ENCODE peak calls at places on chromosomes 3 and 15, in six cellular contexts. One of them, this sample, is unnamed.
A peak's percentile ranks its signal among the peaks of the same experiment; 100 is the strongest.

GRCh38 chr15:58309993-58310928 is 121.5 kb upstream of the LIPC start:
- DNase-seq in right lobe of liver: peak; percentile 74
- DNase-seq in sigmoid colon: peak; percentile 67
- DNase-seq in endothelial cell of umbilical vein: no peak
- DNase-seq in A549: no peak
- DNase-seq in transverse colon: no peak
- DNase-seq in this sample: no peak

GRCh38 chr3:46209751-46210470 is 1.8 kb upstream of the CCR1 start:
- DNase-seq in right lobe of liver: no peak
- DNase-seq in sigmoid colon: no peak
- DNase-seq in endothelial cell of umbilical vein: no peak
- DNase-seq in A549: no peak
- DNase-seq in transverse colon: no peak
- DNase-seq in this sample: no peak

GRCh38 chr3:58837141-58837862 is 170.7 kb upstream of the FAM3D start:
- DNase-seq in right lobe of liver: no peak
- DNase-seq in sigmoid colon: no peak
- DNase-seq in endothelial cell of umbilical vein: no peak
- DNase-seq in A549: no peak
- DNase-seq in transverse colon: no peak
- DNase-seq in this sample: no peak

GRCh38 chr3:76656531-76657070 is 383.3 kb upstream of the ROBO2 start:
- DNase-seq in right lobe of liver: no peak
- DNase-seq in sigmoid colon: no peak
- DNase-seq in endothelial cell of umbilical vein: no peak
- DNase-seq in A549: no peak
- DNase-seq in transverse colon: no peak
- DNase-seq in this sample: no peak

GRCh38 chr3:52705688-52706686 is at the start of the genes GLT8D1 and SPCS1:
- DNase-seq in right lobe of liver: peak; percentile 90
- DNase-seq in sigmoid colon: peak; percentile 89
- DNase-seq in endothelial cell of umbilical vein: peak; percentile 90
- DNase-seq in A549: peak; percentile 71
- DNase-seq in transverse colon: peak; percentile 86
- DNase-seq in this sample: peak; percentile 83

GRCh38 chr3:62918752-62919151 is 43.5 kb upstream of the CADPS start:
- DNase-seq in right lobe of liver: no peak
- DNase-seq in sigmoid colon: no peak
- DNase-seq in endothelial cell of umbilical vein: no peak
- DNase-seq in A549: no peak
- DNase-seq in transverse colon: no peak
- DNase-seq in this sample: no peak

GRCh38 chr15:74520407-74520806 is 20.6 kb upstream of the ARID3B start:
- DNase-seq in right lobe of liver: no peak
- DNase-seq in sigmoid colon: no peak
- DNase-seq in endothelial cell of umbilical vein: no peak
- DNase-seq in A549: no peak
- DNase-seq in transverse colon: no peak
- DNase-seq in this sample: no peak

GRCh38 chr15:88940110-88940675 is 27.0 kb upstream of the MFGE8 start:
- DNase-seq in right lobe of liver: no peak
- DNase-seq in sigmoid colon: no peak
- DNase-seq in endothelial cell of umbilical vein: no peak
- DNase-seq in A549: no peak
- DNase-seq in transverse colon: no peak
- DNase-seq in this sample: no peak

GRCh38 chr3:159734681-159735080 is 254.0 kb upstream of the IL12A start:
- DNase-seq in right lobe of liver: no peak
- DNase-seq in sigmoid colon: no peak
- DNase-seq in endothelial cell of umbilical vein: peak; percentile 23
- DNase-seq in A549: no peak
- DNase-seq in transverse colon: no peak
- DNase-seq in this sample: no peak

GRCh38 chr15:52021128-52021671 is 2.2 kb downstream of the MAPK6 start:
- DNase-seq in right lobe of liver: no peak
- DNase-seq in sigmoid colon: peak; percentile 75
- DNase-seq in endothelial cell of umbilical vein: peak; percentile 85
- DNase-seq in A549: peak; percentile 86
- DNase-seq in transverse colon: peak; percentile 47
- DNase-seq in this sample: peak; percentile 66

GRCh38 chr3:180855364-180855763 is 57.1 kb upstream of the FXR1 start:
- DNase-seq in right lobe of liver: no peak
- DNase-seq in sigmoid colon: no peak
- DNase-seq in endothelial cell of umbilical vein: peak; percentile 19
- DNase-seq in A549: no peak
- DNase-seq in transverse colon: no peak
- DNase-seq in this sample: no peak

GRCh38 chr3:64488938-64489337 is 198.9 kb downstream of the ADAMTS9 start:
- DNase-seq in right lobe of liver: no peak
- DNase-seq in sigmoid colon: no peak
- DNase-seq in endothelial cell of umbilical vein: no peak
- DNase-seq in A549: no peak
- DNase-seq in transverse colon: no peak
- DNase-seq in this sample: no peak

GRCh38 chr15:56653787-56654186 is 79.5 kb downstream of the ZNF280D start:
- DNase-seq in right lobe of liver: peak; percentile 47
- DNase-seq in sigmoid colon: no peak
- DNase-seq in endothelial cell of umbilical vein: peak; percentile 74
- DNase-seq in A549: no peak
- DNase-seq in transverse colon: no peak
- DNase-seq in this sample: no peak

GRCh38 chr3:16523778-16524177 is 10.3 kb upstream of the RFTN1 start:
- DNase-seq in right lobe of liver: no peak
- DNase-seq in sigmoid colon: no peak
- DNase-seq in endothelial cell of umbilical vein: no peak
- DNase-seq in A549: no peak
- DNase-seq in transverse colon: no peak
- DNase-seq in this sample: no peak

GRCh38 chr3:16522820-16523219 is 9.3 kb upstream of the RFTN1 start:
- DNase-seq in right lobe of liver: no peak
- DNase-seq in sigmoid colon: no peak
- DNase-seq in endothelial cell of umbilical vein: no peak
- DNase-seq in A549: no peak
- DNase-seq in transverse colon: no peak
- DNase-seq in this sample: no peak

GRCh38 chr3:16524196-16524595 is 10.7 kb upstream of the RFTN1 start:
- DNase-seq in right lobe of liver: no peak
- DNase-seq in sigmoid colon: no peak
- DNase-seq in endothelial cell of umbilical vein: no peak
- DNase-seq in A549: no peak
- DNase-seq in transverse colon: no peak
- DNase-seq in this sample: no peak

GRCh38 chr3:16521580-16521941 is 8.1 kb upstream of the RFTN1 start:
- DNase-seq in right lobe of liver: no peak
- DNase-seq in sigmoid colon: no peak
- DNase-seq in endothelial cell of umbilical vein: no peak
- DNase-seq in A549: no peak
- DNase-seq in transverse colon: no peak
- DNase-seq in this sample: no peak

DNA sequence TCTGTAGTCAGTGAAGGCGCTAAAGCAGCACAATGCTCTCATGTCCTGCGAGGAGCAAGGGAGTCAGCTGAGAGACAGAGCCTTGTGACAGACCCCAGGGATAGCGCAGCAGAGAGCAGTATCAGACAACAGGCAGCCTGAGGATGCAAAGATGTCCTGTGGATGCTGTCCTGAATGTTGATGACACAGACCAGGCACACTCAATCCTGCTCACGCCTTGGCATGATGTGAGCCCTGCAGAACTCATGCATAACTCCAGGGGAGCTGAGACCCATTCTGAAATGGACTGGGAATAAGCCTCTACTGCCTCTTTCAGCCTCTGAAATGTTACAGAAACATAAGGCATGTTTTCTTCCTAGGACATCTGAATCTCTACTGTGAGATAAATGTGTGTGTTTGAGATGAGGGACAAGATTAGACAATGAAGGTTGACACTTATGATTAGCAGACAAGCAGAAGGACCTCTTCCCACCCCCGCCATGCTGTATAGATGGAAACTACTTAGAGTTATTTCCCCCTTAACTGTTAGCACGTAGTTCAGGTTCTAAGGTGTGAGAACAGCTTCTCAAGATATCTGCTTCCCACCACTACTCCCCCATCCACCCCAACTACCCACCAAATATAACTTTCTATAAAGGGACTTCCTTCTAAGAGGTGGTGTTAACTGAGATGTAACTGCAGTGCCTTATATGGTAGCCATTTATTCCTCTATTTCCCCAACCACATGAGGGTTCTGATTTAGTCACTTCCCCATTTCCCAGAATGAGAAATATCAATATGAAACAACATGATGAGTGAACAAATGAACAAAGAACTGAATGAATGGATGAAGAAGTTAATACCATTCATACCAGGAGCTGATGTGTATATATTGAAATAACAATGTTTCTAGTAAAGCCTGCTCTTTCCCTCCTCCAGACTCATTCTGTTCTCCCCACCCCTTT is 7.4 kb upstream of the RFTN1 start:
- DNase-seq in right lobe of liver: no peak
- DNase-seq in sigmoid colon: no peak
- DNase-seq in endothelial cell of umbilical vein: no peak
- DNase-seq in A549: no peak
- DNase-seq in transverse colon: no peak
- DNase-seq in this sample: no peak
- TF ChIP-seq POLR2A in right lobe of liver: no peak
- TF ChIP-seq POLR2A in sigmoid colon: no peak
- TF ChIP-seq POLR2A in endothelial cell of umbilical vein: no peak
- TF ChIP-seq POLR2A in A549: no peak
- TF ChIP-seq POLR2A in transverse colon: no peak
- TF ChIP-seq POLR2A in this sample: no peak

GRCh38 chr3:187739561-187740445 is 5.5 kb downstream of the BCL6 start:
- DNase-seq in right lobe of liver: peak; percentile 80
- DNase-seq in sigmoid colon: peak; percentile 98
- DNase-seq in endothelial cell of umbilical vein: peak; percentile 90
- DNase-seq in A549: peak; percentile 55
- DNase-seq in transverse colon: peak; percentile 83
- DNase-seq in this sample: no peak
- TF ChIP-seq POLR2A in right lobe of liver: peak; percentile 52
- TF ChIP-seq POLR2A in sigmoid colon: peak; percentile 13
- TF ChIP-seq POLR2A in endothelial cell of umbilical vein: no peak
- TF ChIP-seq POLR2A in A549: no peak
- TF ChIP-seq POLR2A in transverse colon: peak; percentile 43
- TF ChIP-seq POLR2A in this sample: no peak

DNA sequence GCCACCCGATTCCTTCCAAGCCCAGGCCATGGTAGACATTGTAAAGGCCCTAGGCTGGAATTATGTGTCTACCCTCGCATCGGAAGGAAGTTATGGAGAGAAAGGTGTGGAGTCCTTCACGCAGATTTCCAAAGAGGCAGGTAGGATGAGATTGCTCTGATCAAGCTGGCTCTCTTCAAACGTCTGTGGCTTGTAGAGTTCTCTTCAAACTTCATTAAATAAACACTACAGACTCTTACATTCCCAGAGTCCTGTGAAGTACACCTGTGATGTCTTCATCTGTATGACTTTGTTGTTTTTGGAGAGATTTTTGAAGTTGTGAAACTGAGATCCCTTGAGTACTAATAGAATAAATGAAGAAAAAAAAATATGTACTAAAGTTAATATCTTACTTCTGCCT is 285.6 kb downstream of the GRM7 start:
- DNase-seq in right lobe of liver: no peak
- DNase-seq in sigmoid colon: no peak
- DNase-seq in endothelial cell of umbilical vein: no peak
- DNase-seq in A549: no peak
- DNase-seq in transverse colon: no peak
- DNase-seq in this sample: no peak
- TF ChIP-seq POLR2A in right lobe of liver: no peak
- TF ChIP-seq POLR2A in sigmoid colon: no peak
- TF ChIP-seq POLR2A in endothelial cell of umbilical vein: no peak
- TF ChIP-seq POLR2A in A549: no peak
- TF ChIP-seq POLR2A in transverse colon: no peak
- TF ChIP-seq POLR2A in this sample: no peak

GRCh38 chr3:15097889-15098288 is 1.1 kb downstream of the RBSN start:
- DNase-seq in right lobe of liver: no peak
- DNase-seq in sigmoid colon: no peak
- DNase-seq in endothelial cell of umbilical vein: no peak
- DNase-seq in A549: no peak
- DNase-seq in transverse colon: no peak
- DNase-seq in this sample: no peak

GRCh38 chr3:15099364-15100098 is 583 bp upstream of the RBSN start:
- DNase-seq in right lobe of liver: no peak
- DNase-seq in sigmoid colon: no peak
- DNase-seq in endothelial cell of umbilical vein: no peak
- DNase-seq in A549: no peak
- DNase-seq in transverse colon: peak; percentile 17
- DNase-seq in this sample: no peak

GRCh38 chr3:15102256-15102655 is 3.3 kb upstream of the RBSN start:
- DNase-seq in right lobe of liver: peak; percentile 94
- DNase-seq in sigmoid colon: peak; percentile 95
- DNase-seq in endothelial cell of umbilical vein: no peak
- DNase-seq in A549: no peak
- DNase-seq in transverse colon: peak; percentile 73
- DNase-seq in this sample: peak; percentile 32

GRCh38 chr3:15096026-15096425 is 2.9 kb downstream of the RBSN start:
- DNase-seq in right lobe of liver: no peak
- DNase-seq in sigmoid colon: no peak
- DNase-seq in endothelial cell of umbilical vein: no peak
- DNase-seq in A549: no peak
- DNase-seq in transverse colon: no peak
- DNase-seq in this sample: no peak

DNA sequence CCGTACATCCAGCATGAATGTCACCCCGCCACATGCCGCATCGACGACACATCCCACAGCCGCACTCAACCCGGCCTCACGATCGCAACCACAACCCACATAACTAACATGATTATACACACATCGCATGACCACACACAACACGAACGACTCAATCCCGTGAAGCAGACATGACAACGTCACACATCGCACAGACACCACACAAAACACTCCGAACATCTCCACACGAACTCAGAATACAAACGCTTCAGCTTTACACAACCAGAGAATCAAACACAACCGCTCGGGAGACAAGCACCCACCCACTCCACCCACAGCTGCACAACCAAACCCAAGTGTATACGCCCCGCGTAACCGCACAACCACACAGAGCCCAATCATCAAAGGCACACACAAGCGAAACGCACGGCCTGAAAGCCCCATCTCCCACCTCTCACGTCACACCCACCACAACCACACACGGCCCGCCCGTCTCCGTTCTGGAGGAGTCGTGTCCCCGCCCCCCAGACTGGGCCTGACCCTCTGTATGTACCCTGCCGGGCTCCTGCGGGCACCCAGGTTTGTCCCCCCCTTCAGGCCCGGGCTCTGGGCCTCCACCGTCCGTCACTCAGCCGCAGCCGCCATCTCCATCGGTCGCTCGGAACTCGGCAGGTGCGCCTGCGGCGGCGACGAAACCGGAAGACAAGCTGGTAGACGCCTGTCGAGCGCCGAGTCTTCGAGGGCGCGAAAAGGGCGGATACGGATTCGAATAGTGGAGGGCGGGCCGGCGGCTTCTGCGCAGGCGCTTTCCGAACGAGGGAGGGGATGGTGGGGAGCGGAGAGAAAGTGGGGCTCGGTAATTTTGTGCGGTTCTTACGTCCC is at the start of gene RBSN:
- DNase-seq in right lobe of liver: peak; percentile 96
- DNase-seq in sigmoid colon: peak; percentile 97
- DNase-seq in endothelial cell of umbilical vein: peak; percentile 96
- DNase-seq in A549: peak; percentile 83
- DNase-seq in transverse colon: peak; percentile 95
- DNase-seq in this sample: peak; percentile 79
- TF ChIP-seq POLR2A in right lobe of liver: peak; percentile 80
- TF ChIP-seq POLR2A in sigmoid colon: peak; percentile 87
- TF ChIP-seq POLR2A in endothelial cell of umbilical vein: peak; percentile 69
- TF ChIP-seq POLR2A in A549: peak; percentile 81
- TF ChIP-seq POLR2A in transverse colon: peak; percentile 80
- TF ChIP-seq POLR2A in this sample: peak; percentile 66

GRCh38 chr3:177300039-177300833 is 103.0 kb upstream of the TBL1XR1 start:
- DNase-seq in right lobe of liver: no peak
- DNase-seq in sigmoid colon: no peak
- DNase-seq in endothelial cell of umbilical vein: peak; percentile 38
- DNase-seq in A549: no peak
- DNase-seq in transverse colon: peak; percentile 76
- DNase-seq in this sample: no peak
- TF ChIP-seq POLR2A in right lobe of liver: no peak
- TF ChIP-seq POLR2A in sigmoid colon: no peak
- TF ChIP-seq POLR2A in endothelial cell of umbilical vein: no peak
- TF ChIP-seq POLR2A in A549: no peak
- TF ChIP-seq POLR2A in transverse colon: peak; percentile 78
- TF ChIP-seq POLR2A in this sample: no peak

This sample was measured in H54.